ENCODE peak calls at places on chromosomes 3 and 15, in five cellular contexts. One of them, this sample, is unnamed.

GRCh38 chr3:96354742-96355141 is 459.7 kb upstream of the EPHA6 start:
- DNase-seq in activated effector memory CD4-positive, alpha-beta T cell treated with Interleukin-2 at 50 U/mL for 16 hours: no peak
- DNase-seq in activated naive CD4-positive, alpha-beta T cell: no peak
- DNase-seq in GM13977: no peak
- DNase-seq in NCI-H1436: no peak
- DNase-seq in this sample: no peak

GRCh38 chr15:59457103-59457502 is 19.1 kb downstream of the FAM81A start:
- DNase-seq in GM13977: no peak
- DNase-seq in NCI-H1436: no peak
- DNase-seq in activated naive CD4-positive, alpha-beta T cell: no peak
- DNase-seq in activated effector memory CD4-positive, alpha-beta T cell treated with Interleukin-2 at 50 U/mL for 16 hours: no peak
- DNase-seq in this sample: no peak

GRCh38 chr3:137217733-137218132 is 259.9 kb downstream of the IL20RB start:
- DNase-seq in activated naive CD4-positive, alpha-beta T cell: no peak
- DNase-seq in NCI-H1436: no peak
- DNase-seq in activated effector memory CD4-positive, alpha-beta T cell treated with Interleukin-2 at 50 U/mL for 16 hours: no peak
- DNase-seq in GM13977: no peak
- DNase-seq in this sample: no peak

GRCh38 chr3:161474691-161475090 is 21.9 kb upstream of the OTOL1 start:
- DNase-seq in GM13977: no peak
- DNase-seq in NCI-H1436: no peak
- DNase-seq in activated effector memory CD4-positive, alpha-beta T cell treated with Interleukin-2 at 50 U/mL for 16 hours: no peak
- DNase-seq in activated naive CD4-positive, alpha-beta T cell: no peak
- DNase-seq in this sample: no peak

GRCh38 chr15:100889359-100890058 is 9.9 kb downstream of the ALDH1A3 start:
- DNase-seq in NCI-H1436: no peak
- DNase-seq in activated naive CD4-positive, alpha-beta T cell: no peak
- DNase-seq in GM13977: no peak
- DNase-seq in activated effector memory CD4-positive, alpha-beta T cell treated with Interleukin-2 at 50 U/mL for 16 hours: no peak
- DNase-seq in this sample: no peak

GRCh38 chr15:51405646-51406194 is 64.3 kb downstream of the GLDN start:
- DNase-seq in NCI-H1436: no peak
- DNase-seq in GM13977: no peak
- DNase-seq in activated effector memory CD4-positive, alpha-beta T cell treated with Interleukin-2 at 50 U/mL for 16 hours: no peak
- DNase-seq in activated naive CD4-positive, alpha-beta T cell: no peak
- DNase-seq in this sample: no peak

GRCh38 chr15:66938114-66938830 is 127.1 kb upstream of the SMAD3 start:
- DNase-seq in GM13977: no peak
- DNase-seq in NCI-H1436: no peak
- DNase-seq in activated effector memory CD4-positive, alpha-beta T cell treated with Interleukin-2 at 50 U/mL for 16 hours: no peak
- DNase-seq in activated naive CD4-positive, alpha-beta T cell: no peak
- DNase-seq in this sample: no peak

GRCh38 chr3:16059700-16060357 is 114.7 kb upstream of the GALNT15 start:
- DNase-seq in GM13977: no peak
- DNase-seq in activated naive CD4-positive, alpha-beta T cell: no peak
- DNase-seq in activated effector memory CD4-positive, alpha-beta T cell treated with Interleukin-2 at 50 U/mL for 16 hours: no peak
- DNase-seq in NCI-H1436: no peak
- DNase-seq in this sample: no peak

GRCh38 chr3:136350557-136350956 is 100.4 kb downstream of the PCCB start:
- DNase-seq in GM13977: no peak
- DNase-seq in activated naive CD4-positive, alpha-beta T cell: no peak
- DNase-seq in NCI-H1436: no peak
- DNase-seq in activated effector memory CD4-positive, alpha-beta T cell treated with Interleukin-2 at 50 U/mL for 16 hours: no peak
- DNase-seq in this sample: no peak

This sample was measured in Peyer's patch.